ENCODE peak calls at places on chromosomes 7 and 10, in seven cellular contexts. N is breast epithelium, K is ovary, Y is dorsolateral prefrontal cortex, H is PC-3, I is epithelial cell of esophagus, C is kidney epithelial cell. A is an unnamed sample.
A peak's percentile ranks its signal among the peaks of the same experiment; 100 is the strongest.

GRCh38 chr7:88243345-88243909 is 23.6 kb upstream of the SRI start:
- DNase-seq in H (peak; percentile 82), Y (no peak), N (no peak), K (no peak), C (no peak), I (peak; percentile 73), A (no peak)

GRCh38 chr7:75992083-75992755 is 2.2 kb downstream of the TMEM120A start:
- DNase-seq in I (no peak), H (no peak), N (peak; percentile 28), K (peak; percentile 44), C (no peak), Y (no peak), A (no peak)

GRCh38 chr7:128322040-128322643 is 21.6 kb downstream of the RBM28 start:
- DNase-seq in Y (no peak), K (no peak), C (no peak), N (no peak), H (peak; percentile 53), I (peak; percentile 64), A (no peak)

GRCh38 chr10:62610649-62611229 is 193.8 kb upstream of the ADO start:
- DNase-seq in I (peak; percentile 64), H (peak; percentile 99), N (no peak), C (no peak), Y (peak; percentile 53), K (no peak), A (no peak)

GRCh38 chr10:130363051-130363450 is 226.9 kb downstream of the GLRX3 start:
- DNase-seq in N (no peak), H (no peak), Y (no peak), I (no peak), C (no peak), K (no peak), A (no peak)

GRCh38 chr7:19114591-19114855 is 2.9 kb downstream of the TWIST1 start:
- DNase-seq in H (peak; percentile 31), Y (no peak), K (no peak), N (no peak), I (peak; percentile 27), C (no peak), A (no peak)

GRCh38 chr10:89589091-89589725 is 53.8 kb upstream of the SLC16A12 start:
- DNase-seq in Y (no peak), I (peak; percentile 13), K (no peak), N (no peak), C (no peak), H (peak; percentile 49), A (no peak)

GRCh38 chr7:147571436-147572180 is 1019.0 kb upstream of the C7orf33 start:
- DNase-seq in I (no peak), H (no peak), N (no peak), Y (no peak), K (no peak), C (no peak), A (no peak)

GRCh38 chr7:121192834-121193233 is 136.0 kb upstream of the WNT16 start:
- DNase-seq in H (no peak), K (no peak), C (no peak), N (no peak), I (no peak), Y (no peak), A (no peak)

GRCh38 chr7:23295401-23295697 is 3.8 kb upstream of the MALSU1 start:
- DNase-seq in H (no peak), I (no peak), N (no peak), Y (no peak), K (no peak), C (no peak), A (no peak)

GRCh38 chr7:88291401-88292173 is 15.1 kb downstream of the STEAP4 start:
- DNase-seq in Y (no peak), I (peak; percentile 95), N (no peak), K (no peak), C (no peak), H (peak; percentile 86), A (no peak)

GRCh38 chr7:153386581-153386980 is 627.0 kb downstream of the ACTR3B start:
- DNase-seq in N (no peak), I (no peak), Y (no peak), C (no peak), K (no peak), H (no peak), A (no peak)

GRCh38 chr7:85070967-85071628 is 115.8 kb downstream of the SEMA3D start:
- DNase-seq in H (peak; percentile 73), C (no peak), I (peak; percentile 93), Y (no peak), N (no peak), K (no peak), A (no peak)

GRCh38 chr10:78867555-78867939 is 201.2 kb upstream of the ZMIZ1 start:
- DNase-seq in N (no peak), C (no peak), I (no peak), K (no peak), H (no peak), Y (no peak), A (no peak)

GRCh38 chr10:71623986-71624291 is 95.6 kb downstream of the C10orf105 start:
- DNase-seq in H (no peak), Y (no peak), K (no peak), N (no peak), I (no peak), C (no peak), A (no peak)

GRCh38 chr7:3899559-3899991 is 598.5 kb downstream of the SDK1 start:
- DNase-seq in I (no peak), K (no peak), Y (no peak), H (no peak), N (no peak), C (no peak), A (no peak)

GRCh38 chr7:79282051-79282694 is 171.3 kb downstream of the MAGI2 start:
- DNase-seq in Y (peak; percentile 44), N (no peak), C (no peak), I (peak; percentile 75), H (peak; percentile 71), K (peak; percentile 15), A (no peak)

GRCh38 chr10:29956335-29956924 is 103.0 kb downstream of the JCAD start:
- DNase-seq in C (no peak), H (no peak), K (no peak), I (no peak), N (no peak), Y (no peak), A (no peak)

GRCh38 chr7:22207724-22208225 is 149.2 kb downstream of the RAPGEF5 start:
- DNase-seq in I (no peak), C (no peak), H (no peak), Y (no peak), N (no peak), K (no peak), A (no peak)

GRCh38 chr10:74612195-74612594 is 214.2 kb upstream of the KAT6B start:
- DNase-seq in K (no peak), N (no peak), Y (no peak), H (peak; percentile 69), I (peak; percentile 26), C (no peak), A (no peak)

GRCh38 chr10:27252267-27253000 is 11.8 kb upstream of the ACBD5 start:
- DNase-seq in I (peak; percentile 64), N (peak; percentile 66), K (peak; percentile 52), C (no peak), H (no peak), Y (no peak), A (no peak)
- H3K4me3 ChIP-seq in I (peak overlapping the region; percentile 57), N (peak overlapping the region; percentile 90), K (peak overlapping the region; percentile 46), C (peak overlapping the region; percentile 61), H (no peak overlapping the region), Y (peak overlapping the region; percentile 49), A (peak overlapping the region; percentile 80)

GRCh38 chr7:129367700-129368388 is 66.4 kb upstream of the STRIP2 start:
- DNase-seq in K (peak; percentile 78), H (peak; percentile 86), Y (peak; percentile 75), I (peak; percentile 82), N (peak; percentile 79), C (peak; percentile 25), A (peak; percentile 3)

GRCh38 chr7:129373651-129374428 is 60.4 kb upstream of the STRIP2 start:
- DNase-seq in K (no peak), Y (no peak), I (no peak), H (no peak), C (no peak), N (no peak), A (no peak)

GRCh38 chr7:129370812-129371211 is 63.4 kb upstream of the STRIP2 start:
- DNase-seq in I (no peak), K (no peak), C (no peak), H (peak; percentile 5), Y (no peak), N (no peak), A (no peak)

GRCh38 chr7:129367349-129367699 is 66.9 kb upstream of the STRIP2 start:
- DNase-seq in I (no peak), C (no peak), Y (no peak), H (no peak), K (no peak), N (no peak), A (no peak)

GRCh38 chr7:129368389-129368986 is 65.7 kb upstream of the STRIP2 start:
- DNase-seq in I (no peak), Y (no peak), N (no peak), C (no peak), H (no peak), K (no peak), A (no peak)
- H3K4me3 ChIP-seq in I (no peak overlapping the region), Y (no peak overlapping the region), N (no peak overlapping the region), C (no peak overlapping the region), H (peak overlapping the region; percentile 50), K (peak overlapping the region; percentile 11), A (no peak overlapping the region)

GRCh38 chr7:6379881-6380280 is 67.9 kb downstream of the DAGLB start:
- DNase-seq in N (no peak), K (no peak), H (no peak), Y (no peak), I (no peak), C (no peak), A (no peak)

GRCh38 chr7:6380310-6381095 is 67.3 kb downstream of the DAGLB start:
- DNase-seq in I (no peak), C (no peak), Y (no peak), N (no peak), H (no peak), K (no peak), A (no peak)

GRCh38 chr7:6376820-6377219 is 70.9 kb downstream of the DAGLB start:
- DNase-seq in N (no peak), K (no peak), I (no peak), C (no peak), H (no peak), Y (no peak), A (no peak)

GRCh38 chr7:6375346-6376101 is 72.2 kb downstream of the DAGLB start:
- DNase-seq in Y (no peak), K (no peak), N (no peak), I (no peak), H (peak; percentile 25), C (no peak), A (no peak)
- H3K4me3 ChIP-seq in Y (peak overlapping the region; percentile 75), K (peak overlapping the region; percentile 72), N (peak overlapping the region; percentile 97), I (peak overlapping the region; percentile 88), H (peak overlapping the region; percentile 80), C (peak overlapping the region; percentile 90), A (peak overlapping the region; percentile 90)

DNA sequence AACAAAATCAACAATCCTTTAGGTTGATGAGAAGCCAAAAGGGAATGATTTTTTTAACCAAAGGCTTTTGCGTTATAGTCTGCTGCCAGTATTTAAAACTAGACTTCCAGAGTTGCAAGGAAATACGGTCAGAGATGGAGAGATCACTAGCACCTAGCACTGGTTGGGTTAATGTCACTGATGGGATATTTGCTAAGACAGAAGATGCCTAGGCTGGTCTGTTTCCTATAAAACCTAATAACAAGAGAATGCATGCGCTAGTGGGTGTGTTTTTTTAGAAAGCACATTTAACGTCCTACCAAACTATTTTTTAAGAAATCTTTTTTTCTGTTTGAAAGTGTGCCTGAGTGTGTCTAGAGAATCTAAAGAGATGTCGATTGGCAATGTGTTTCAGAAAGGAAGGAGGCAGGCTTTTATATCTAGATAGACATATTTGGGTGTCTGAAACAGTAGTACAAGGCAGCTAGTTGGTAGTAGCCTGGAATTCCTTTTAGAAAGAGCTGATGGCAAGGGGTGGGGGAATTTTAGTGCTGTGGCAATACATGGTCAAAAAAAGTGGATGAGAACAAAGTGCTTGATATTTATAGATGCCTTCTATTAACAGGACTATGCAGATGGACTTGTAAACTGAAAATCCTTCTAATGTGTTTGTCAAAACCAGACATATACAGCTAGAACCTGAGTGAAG is 876 bp downstream of the CALD1 start:
- DNase-seq in N (no peak), K (no peak), I (no peak), C (no peak), H (no peak), Y (no peak), A (no peak)
- H3K4me3 ChIP-seq in N (peak overlapping the region; percentile 66), K (peak overlapping the region; percentile 71), I (peak overlapping the region; percentile 67), C (peak overlapping the region; percentile 55), H (peak overlapping the region; percentile 70), Y (peak overlapping the region; percentile 44), A (peak overlapping the region; percentile 79)

A was measured in thoracic aorta.